ENCODE peak calls at places on chromosomes 12 and 14, in eight cellular contexts. M, Q, Y, J, Z, V, H and A are unnamed samples. For H3K36me3, the result is how much of the 10 kb centered on the place peaks cover.

GRCh38 chr12:47779943-47780504 is 7.0 kb downstream of the SLC48A1 start:
- ATAC-seq in V (no peak), J (no peak), M (no peak), Q (no peak), H (no peak), Y (no peak), Z (no peak), A (no peak)

GRCh38 chr12:12819221-12819620 is 6.1 kb downstream of the DDX47 start:
- ATAC-seq in Y (no peak), V (no peak), H (peak), M (no peak), Z (no peak), Q (peak), J (no peak), A (no peak)

GRCh38 chr12:103182299-103182698 is 224.8 kb downstream of the ASCL1 start:
- ATAC-seq in M (no peak), Y (no peak), Z (no peak), Q (no peak), J (no peak), H (no peak), V (no peak), A (no peak)

GRCh38 chr14:74259513-74259912 is 20.3 kb downstream of the VSX2 start:
- ATAC-seq in Z (no peak), Q (no peak), M (no peak), Y (no peak), J (no peak), V (no peak), H (no peak), A (no peak)

GRCh38 chr12:56208014-56208413 is 13.7 kb downstream of the RNF41 start:
- ATAC-seq in Q (no peak), Y (no peak), V (peak), M (no peak), Z (no peak), H (no peak), J (no peak), A (no peak)

GRCh38 chr14:93997082-93997481 is at the start of gene CCDC197:
- ATAC-seq in Y (no peak), Q (no peak), V (no peak), M (no peak), J (no peak), H (no peak), Z (no peak), A (no peak)

GRCh38 chr12:39272934-39273770 is 169.8 kb downstream of the KIF21A start:
- ATAC-seq in Q (no peak), H (peak), M (no peak), J (peak), Y (no peak), Z (no peak), V (peak), A (no peak)

GRCh38 chr12:21939435-21939834 is 1.8 kb downstream of the ABCC9 start:
- ATAC-seq in M (peak), H (no peak), Y (no peak), J (peak), Q (no peak), V (no peak), Z (no peak), A (no peak)

GRCh38 chr12:11998944-11999315 is 71.8 kb upstream of the BCL2L14 start:
- ATAC-seq in Y (no peak), J (no peak), Z (no peak), Q (no peak), H (no peak), V (no peak), M (no peak), A (no peak)

GRCh38 chr12:25959069-25959961 is 833 bp downstream of the RASSF8 start:
- ATAC-seq in Y (peak), V (peak), J (peak), M (peak), H (peak), Q (peak), Z (peak), A (peak)

GRCh38 chr14:95382747-95383146 is 63.0 kb upstream of the CLMN start:
- ATAC-seq in M (no peak), Q (no peak), Z (no peak), Y (no peak), J (no peak), V (no peak), H (no peak), A (no peak)

GRCh38 chr12:31650927-31651326 is 8.6 kb upstream of the ETFBKMT start:
- ATAC-seq in V (peak), Z (no peak), Q (no peak), M (peak), H (no peak), J (peak), Y (no peak), A (no peak)

GRCh38 chr12:104242546-104243206 is 27.1 kb downstream of the TXNRD1 start:
- ATAC-seq in Z (no peak), V (no peak), H (no peak), M (no peak), Y (no peak), Q (no peak), J (peak), A (no peak)

GRCh38 chr12:124286414-124286813 is 8.5 kb upstream of the RFLNA start:
- ATAC-seq in V (peak), J (no peak), H (no peak), Z (no peak), Q (no peak), Y (no peak), M (no peak), A (no peak)

GRCh38 chr12:132132609-132133430 is 11.3 kb downstream of the DDX51 start:
- ATAC-seq in Q (no peak), Y (no peak), Z (peak), M (peak), H (no peak), J (peak), V (peak), A (no peak)

GRCh38 chr14:38839743-38840375 is 263.2 kb downstream of the SEC23A start:
- ATAC-seq in Q (no peak), Z (peak), J (peak), M (no peak), V (peak), H (no peak), Y (no peak), A (no peak)

GRCh38 chr12:12107678-12108077 is 36.9 kb downstream of the BCL2L14 start:
- ATAC-seq in M (no peak), H (no peak), V (no peak), Z (no peak), Q (no peak), J (no peak), Y (no peak), A (no peak)

GRCh38 chr12:68805592-68806120 is 2.3 kb upstream of the MDM2 start:
- ATAC-seq in H (no peak), M (no peak), V (no peak), Y (no peak), J (no peak), Q (no peak), Z (no peak), A (no peak)

GRCh38 chr14:96221841-96222240 is 17.2 kb downstream of the BDKRB2 start:
- ATAC-seq in V (no peak), M (no peak), Y (no peak), H (no peak), J (no peak), Z (no peak), Q (no peak), A (no peak)

GRCh38 chr14:79534703-79535353 is 676.5 kb downstream of the DIO2 start:
- ATAC-seq in J (no peak), V (no peak), Y (no peak), M (no peak), H (no peak), Z (no peak), Q (no peak), A (no peak)

GRCh38 chr14:74480051-74480450 is 13.1 kb downstream of the NPC2 start:
- ATAC-seq in Y (no peak), Z (no peak), J (no peak), Q (no peak), H (no peak), M (no peak), V (no peak), A (no peak)

GRCh38 chr12:89928467-89928866 is 219.8 kb upstream of the ATP2B1 start:
- ATAC-seq in Y (no peak), Z (no peak), H (no peak), Q (no peak), M (no peak), V (no peak), J (no peak), A (no peak)

GRCh38 chr14:101937926-101938767 is 26.2 kb upstream of the DYNC1H1 start:
- ATAC-seq in J (no peak), Z (no peak), V (no peak), M (no peak), Y (no peak), Q (no peak), H (no peak), A (no peak)

GRCh38 chr12:88185988-88186387 is 43.9 kb downstream of the TMTC3 start:
- ATAC-seq in Y (no peak), V (no peak), J (no peak), Z (no peak), H (no peak), M (no peak), Q (peak), A (no peak)

GRCh38 chr14:45526715-45527549 is 273.9 kb upstream of the MIS18BP1 start:
- ATAC-seq in Z (peak), M (peak), Q (no peak), H (peak), J (peak), Y (no peak), V (peak), A (no peak)

GRCh38 chr14:92651793-92652382 is 96.5 kb downstream of the LGMN start:
- ATAC-seq in Q (no peak), H (no peak), M (no peak), V (peak), J (peak), Z (peak), Y (no peak), A (no peak)

GRCh38 chr12:3263939-3264699 is 186.9 kb downstream of the TSPAN9 start:
- ATAC-seq in J (no peak), H (no peak), V (no peak), Z (no peak), Q (no peak), M (no peak), Y (no peak), A (no peak)

GRCh38 chr14:24659916-24660570 is 26.1 kb upstream of the GZMB start:
- ATAC-seq in J (no peak), M (no peak), H (no peak), Y (no peak), V (no peak), Z (no peak), Q (no peak), A (no peak)

GRCh38 chr12:77107121-77107520 is 41.8 kb upstream of the E2F7 start:
- ATAC-seq in V (no peak), Z (no peak), J (no peak), M (no peak), H (no peak), Y (no peak), Q (no peak), A (no peak)

DNA sequence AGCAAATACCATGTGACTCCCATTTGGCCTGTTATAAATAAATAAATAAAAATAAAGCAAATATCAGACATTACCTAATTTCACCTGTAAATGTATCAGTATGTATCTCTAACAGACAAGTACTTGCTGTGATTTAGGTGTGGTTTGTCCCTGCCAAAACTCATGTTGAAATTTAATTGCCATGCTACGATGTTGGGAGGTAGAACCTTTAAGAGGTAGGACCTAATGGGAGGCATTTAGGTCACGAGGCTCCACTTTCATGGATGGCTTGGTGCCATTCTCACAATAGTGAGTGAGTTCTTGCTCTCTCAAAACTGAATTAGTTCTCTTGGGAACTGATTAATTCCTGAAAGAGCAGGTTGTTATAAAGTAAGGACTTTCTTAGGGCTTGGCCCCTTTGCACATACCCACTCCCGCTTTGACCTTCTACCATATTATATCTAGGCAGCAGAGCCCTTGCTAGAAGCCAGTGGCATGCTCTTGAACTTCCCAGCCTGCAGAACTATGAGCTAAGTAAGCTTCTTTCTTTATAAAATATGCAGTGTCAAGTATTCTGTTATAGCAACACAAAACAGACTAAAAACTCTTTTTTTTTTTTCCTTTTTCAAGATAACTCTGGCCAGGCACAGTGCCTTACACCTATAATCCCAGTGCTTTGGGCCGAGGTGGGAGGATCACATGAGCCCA is 26.0 kb downstream of the VEZT start:
- ATAC-seq in Q (no peak), Z (no peak), V (no peak), M (no peak), Y (no peak), H (no peak), J (no peak), A (no peak)
- H3K36me3 ChIP-seq in Q (under half), Z (under half), V (under half), M (under half), Y (under half), H (under half), J (under half), A (under half)

DNA sequence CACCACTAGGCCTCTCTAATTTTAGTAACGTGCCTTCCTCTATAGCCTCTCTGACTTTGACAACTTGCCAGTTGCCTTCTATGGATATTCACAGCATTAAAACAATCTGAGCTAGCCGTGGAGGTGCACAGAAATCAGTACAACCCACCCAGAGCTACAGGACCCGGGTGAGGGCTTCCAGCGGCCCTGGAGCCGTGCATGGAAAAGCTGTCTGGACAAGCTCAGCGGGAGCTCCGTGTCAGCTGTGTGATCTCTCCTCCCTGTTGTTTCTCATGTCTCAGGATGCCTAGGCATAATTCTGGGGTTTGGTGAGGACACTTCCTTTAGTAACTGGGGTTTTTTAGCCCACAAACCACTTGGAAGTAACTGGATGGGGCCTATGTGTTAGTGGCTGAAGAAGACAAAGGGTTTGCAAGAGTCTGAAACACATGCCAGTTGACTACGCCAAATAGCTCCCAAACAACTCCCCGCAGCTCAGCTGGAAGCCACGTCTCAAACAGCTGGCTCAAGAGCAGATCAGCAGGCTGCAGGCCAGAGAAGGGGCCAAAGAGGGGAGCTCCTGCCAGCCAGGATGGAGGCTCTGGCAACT is 52.9 kb downstream of the SSH1 start:
- ATAC-seq in J (no peak), Y (no peak), V (peak), Q (peak), Z (peak), M (peak), H (no peak), A (peak)
- H3K36me3 ChIP-seq in J (half or more), Y (under half), V (under half), Q (half or more), Z (half or more), M (under half), H (half or more), A (under half)

GRCh38 chr12:122138616-122139015 is 35.4 kb downstream of the IL31 start:
- ATAC-seq in Z (no peak), V (no peak), M (no peak), H (no peak), Q (no peak), J (no peak), Y (no peak), A (no peak)

GRCh38 chr12:122139941-122140340 is 34.1 kb downstream of the IL31 start:
- ATAC-seq in H (no peak), Q (no peak), Z (no peak), J (no peak), V (peak), M (no peak), Y (no peak), A (no peak)

GRCh38 chr12:122141911-122142725 is 31.9 kb downstream of the IL31 start:
- ATAC-seq in J (no peak), Q (no peak), M (no peak), V (no peak), H (no peak), Y (no peak), Z (no peak), A (no peak)

GRCh38 chr12:122139266-122139665 is 34.8 kb downstream of the IL31 start:
- ATAC-seq in J (no peak), Q (no peak), Y (no peak), Z (no peak), M (no peak), V (no peak), H (no peak), A (no peak)

DNA sequence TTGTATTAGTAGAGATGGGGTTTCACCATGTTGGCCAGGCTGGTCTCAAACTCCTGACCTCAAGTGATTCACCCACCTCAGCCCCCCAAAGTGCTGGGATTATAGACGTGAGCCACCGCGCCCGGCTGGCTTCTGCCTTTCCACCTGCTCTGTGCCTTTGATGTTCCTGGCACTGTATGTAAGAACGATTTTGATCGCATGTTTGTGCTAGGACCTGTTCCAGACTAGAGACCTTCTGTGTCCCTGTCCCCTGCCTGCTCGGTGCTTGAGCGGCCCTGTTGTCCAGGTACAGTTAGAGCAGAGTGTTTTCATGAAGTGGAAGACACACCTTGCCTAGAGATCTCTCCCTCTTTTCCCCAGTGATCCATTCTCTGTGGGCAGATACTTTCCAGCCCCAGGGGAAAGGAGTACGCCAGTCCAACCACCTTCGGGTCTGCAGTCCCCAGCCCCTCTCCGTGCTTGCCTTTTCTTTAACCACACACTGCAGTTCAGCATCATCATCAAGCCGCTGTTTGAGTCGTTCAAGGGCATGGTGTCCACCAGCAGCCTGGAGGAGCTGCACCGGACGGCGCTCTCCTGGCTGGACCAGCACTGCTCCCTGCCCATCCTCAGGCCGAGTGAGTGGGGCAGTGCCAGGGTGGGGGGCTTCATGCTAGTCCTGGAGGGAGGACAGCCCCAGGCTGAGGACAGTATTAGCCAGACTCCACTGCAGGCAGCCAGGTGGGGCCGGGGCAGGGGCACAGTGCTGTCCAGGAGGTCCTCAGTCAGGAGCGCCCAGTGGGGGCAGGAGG is 33.4 kb downstream of the IL31 start:
- ATAC-seq in J (no peak), V (no peak), M (no peak), Q (no peak), H (no peak), Y (no peak), Z (no peak), A (no peak)
- H3K36me3 ChIP-seq in J (half or more), V (under half), M (under half), Q (half or more), H (under half), Y (under half), Z (half or more), A (under half)

DNA sequence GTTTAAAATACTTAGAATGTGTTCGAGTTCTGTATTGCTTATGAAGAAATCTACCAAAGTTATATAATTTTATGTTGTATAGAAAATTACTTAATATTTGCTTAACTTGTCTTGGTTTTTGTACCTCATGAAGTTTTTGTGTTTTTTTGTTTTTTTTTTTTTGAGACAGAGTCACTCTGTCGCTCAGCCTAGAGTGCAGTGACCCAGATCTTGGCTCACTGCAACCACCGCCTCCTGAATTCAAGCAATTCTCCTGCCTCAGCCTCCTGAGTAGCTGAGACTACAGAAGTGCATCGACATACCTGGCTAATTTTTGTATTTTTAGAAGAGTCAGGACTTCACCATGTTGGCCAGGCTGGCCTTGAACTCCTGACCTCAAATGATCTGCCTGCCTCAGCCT is 69.9 kb downstream of the MON2 start:
- ATAC-seq in J (no peak), M (no peak), Y (no peak), Z (no peak), H (no peak), Q (no peak), V (no peak), A (no peak)
- H3K36me3 ChIP-seq in J (under half), M (under half), Y (under half), Z (half or more), H (under half), Q (under half), V (under half), A (half or more)